ENCODE peak calls at places on chromosomes 2 and 18, in eight cellular contexts. One of them, this sample, is unnamed.

GRCh38 chr18:49858309-49859005 is 45.1 kb upstream of the ACAA2 start:
- DNase-seq in sigmoid colon: peak; percentile 73
- DNase-seq in cardiac fibroblast: peak; percentile 83
- DNase-seq in H9: peak; percentile 78
- DNase-seq in GM10248: peak; percentile 73
- DNase-seq in fibroblast of lung: peak; percentile 62
- DNase-seq in fibroblast of pulmonary artery: peak; percentile 86
- DNase-seq in mucosa of descending colon: peak; percentile 77
- DNase-seq in this sample: peak; percentile 46

GRCh38 chr2:240165638-240166037 is 25.2 kb upstream of the OTOS start:
- DNase-seq in sigmoid colon: peak; percentile 36
- DNase-seq in cardiac fibroblast: no peak
- DNase-seq in H9: no peak
- DNase-seq in GM10248: no peak
- DNase-seq in fibroblast of lung: no peak
- DNase-seq in fibroblast of pulmonary artery: no peak
- DNase-seq in mucosa of descending colon: no peak
- DNase-seq in this sample: no peak

GRCh38 chr18:54444309-54444914 is 86.7 kb downstream of the C18orf54 start:
- DNase-seq in sigmoid colon: no peak
- DNase-seq in cardiac fibroblast: peak; percentile 73
- DNase-seq in H9: peak; percentile 78
- DNase-seq in GM10248: peak; percentile 22
- DNase-seq in fibroblast of lung: peak; percentile 48
- DNase-seq in fibroblast of pulmonary artery: peak; percentile 74
- DNase-seq in mucosa of descending colon: peak; percentile 77
- DNase-seq in this sample: peak; percentile 51

GRCh38 chr2:165268751-165269150 is 29.5 kb downstream of the SCN2A start:
- DNase-seq in sigmoid colon: no peak
- DNase-seq in cardiac fibroblast: no peak
- DNase-seq in H9: no peak
- DNase-seq in GM10248: no peak
- DNase-seq in fibroblast of lung: no peak
- DNase-seq in fibroblast of pulmonary artery: no peak
- DNase-seq in mucosa of descending colon: no peak
- DNase-seq in this sample: no peak

GRCh38 chr18:22408059-22408458 is 9.7 kb downstream of the CTAGE1 start:
- DNase-seq in sigmoid colon: no peak
- DNase-seq in cardiac fibroblast: no peak
- DNase-seq in H9: no peak
- DNase-seq in GM10248: no peak
- DNase-seq in fibroblast of lung: no peak
- DNase-seq in fibroblast of pulmonary artery: no peak
- DNase-seq in mucosa of descending colon: no peak
- DNase-seq in this sample: no peak

GRCh38 chr2:26696352-26696816 is 3.9 kb downstream of the KCNK3 start:
- DNase-seq in sigmoid colon: no peak
- DNase-seq in cardiac fibroblast: peak; percentile 86
- DNase-seq in H9: peak; percentile 52
- DNase-seq in GM10248: no peak
- DNase-seq in fibroblast of lung: peak; percentile 99
- DNase-seq in fibroblast of pulmonary artery: peak; percentile 46
- DNase-seq in mucosa of descending colon: no peak
- DNase-seq in this sample: peak; percentile 98

GRCh38 chr2:128305555-128306080 is 13.1 kb downstream of the HS6ST1 start:
- DNase-seq in sigmoid colon: peak; percentile 74
- DNase-seq in cardiac fibroblast: peak; percentile 52
- DNase-seq in H9: no peak
- DNase-seq in GM10248: peak; percentile 59
- DNase-seq in fibroblast of lung: peak; percentile 45
- DNase-seq in fibroblast of pulmonary artery: peak; percentile 51
- DNase-seq in mucosa of descending colon: no peak
- DNase-seq in this sample: no peak

GRCh38 chr2:28134262-28134812 is 243.8 kb downstream of the BABAM2 start:
- DNase-seq in sigmoid colon: peak; percentile 70
- DNase-seq in cardiac fibroblast: no peak
- DNase-seq in H9: no peak
- DNase-seq in GM10248: peak; percentile 21
- DNase-seq in fibroblast of lung: no peak
- DNase-seq in fibroblast of pulmonary artery: peak; percentile 42
- DNase-seq in mucosa of descending colon: peak; percentile 85
- DNase-seq in this sample: no peak

GRCh38 chr18:68507781-68508180 is 207.1 kb downstream of the TMX3 start:
- DNase-seq in sigmoid colon: no peak
- DNase-seq in cardiac fibroblast: peak; percentile 59
- DNase-seq in H9: no peak
- DNase-seq in GM10248: no peak
- DNase-seq in fibroblast of lung: peak; percentile 35
- DNase-seq in fibroblast of pulmonary artery: peak; percentile 20
- DNase-seq in mucosa of descending colon: no peak
- DNase-seq in this sample: no peak

GRCh38 chr2:241796209-241796608 is 12.8 kb upstream of the NEU4 start:
- DNase-seq in sigmoid colon: no peak
- DNase-seq in cardiac fibroblast: no peak
- DNase-seq in H9: no peak
- DNase-seq in GM10248: peak; percentile 9
- DNase-seq in fibroblast of lung: no peak
- DNase-seq in fibroblast of pulmonary artery: no peak
- DNase-seq in mucosa of descending colon: peak; percentile 23
- DNase-seq in this sample: no peak

GRCh38 chr2:38264649-38265322 is 112.3 kb downstream of the ATL2 start:
- DNase-seq in sigmoid colon: no peak
- DNase-seq in cardiac fibroblast: no peak
- DNase-seq in H9: no peak
- DNase-seq in GM10248: no peak
- DNase-seq in fibroblast of lung: peak; percentile 79
- DNase-seq in fibroblast of pulmonary artery: no peak
- DNase-seq in mucosa of descending colon: no peak
- DNase-seq in this sample: no peak

GRCh38 chr2:240359695-240360094 is 75.8 kb upstream of the GPC1 start:
- DNase-seq in sigmoid colon: no peak
- DNase-seq in cardiac fibroblast: no peak
- DNase-seq in H9: no peak
- DNase-seq in GM10248: no peak
- DNase-seq in fibroblast of lung: no peak
- DNase-seq in fibroblast of pulmonary artery: no peak
- DNase-seq in mucosa of descending colon: no peak
- DNase-seq in this sample: no peak

GRCh38 chr2:8154936-8155335 is 526.9 kb upstream of the ID2 start:
- DNase-seq in sigmoid colon: no peak
- DNase-seq in cardiac fibroblast: peak; percentile 67
- DNase-seq in H9: no peak
- DNase-seq in GM10248: no peak
- DNase-seq in fibroblast of lung: peak; percentile 74
- DNase-seq in fibroblast of pulmonary artery: no peak
- DNase-seq in mucosa of descending colon: no peak
- DNase-seq in this sample: peak; percentile 52

GRCh38 chr2:67772216-67773180 is 290.3 kb downstream of the C1D start:
- DNase-seq in sigmoid colon: peak; percentile 64
- DNase-seq in cardiac fibroblast: no peak
- DNase-seq in H9: no peak
- DNase-seq in GM10248: no peak
- DNase-seq in fibroblast of lung: no peak
- DNase-seq in fibroblast of pulmonary artery: peak; percentile 29
- DNase-seq in mucosa of descending colon: peak; percentile 5
- DNase-seq in this sample: no peak

GRCh38 chr2:179272406-179273192 is 8.0 kb upstream of the SESTD1 start:
- DNase-seq in sigmoid colon: no peak
- DNase-seq in cardiac fibroblast: peak; percentile 86
- DNase-seq in H9: no peak
- DNase-seq in GM10248: no peak
- DNase-seq in fibroblast of lung: peak; percentile 36
- DNase-seq in fibroblast of pulmonary artery: peak; percentile 94
- DNase-seq in mucosa of descending colon: no peak
- DNase-seq in this sample: peak; percentile 17

GRCh38 chr2:231685349-231686191 is 22.8 kb upstream of the PTMA start:
- DNase-seq in sigmoid colon: no peak
- DNase-seq in cardiac fibroblast: no peak
- DNase-seq in H9: peak; percentile 69
- DNase-seq in GM10248: no peak
- DNase-seq in fibroblast of lung: no peak
- DNase-seq in fibroblast of pulmonary artery: no peak
- DNase-seq in mucosa of descending colon: no peak
- DNase-seq in this sample: no peak

GRCh38 chr18:54926593-54927297 is 32.5 kb downstream of the CCDC68 start:
- DNase-seq in sigmoid colon: no peak
- DNase-seq in cardiac fibroblast: peak; percentile 78
- DNase-seq in H9: no peak
- DNase-seq in GM10248: no peak
- DNase-seq in fibroblast of lung: peak; percentile 67
- DNase-seq in fibroblast of pulmonary artery: peak; percentile 69
- DNase-seq in mucosa of descending colon: no peak
- DNase-seq in this sample: peak; percentile 8

GRCh38 chr2:216665717-216666116 is 29.6 kb downstream of the IGFBP5 start:
- DNase-seq in sigmoid colon: no peak
- DNase-seq in cardiac fibroblast: no peak
- DNase-seq in H9: peak; percentile 94
- DNase-seq in GM10248: no peak
- DNase-seq in fibroblast of lung: no peak
- DNase-seq in fibroblast of pulmonary artery: peak; percentile 30
- DNase-seq in mucosa of descending colon: no peak
- DNase-seq in this sample: no peak

GRCh38 chr2:182144039-182144779 is 158.6 kb downstream of the PPP1R1C start:
- DNase-seq in sigmoid colon: no peak
- DNase-seq in cardiac fibroblast: no peak
- DNase-seq in H9: no peak
- DNase-seq in GM10248: no peak
- DNase-seq in fibroblast of lung: peak; percentile 40
- DNase-seq in fibroblast of pulmonary artery: no peak
- DNase-seq in mucosa of descending colon: no peak
- DNase-seq in this sample: no peak

GRCh38 chr2:74181739-74182138 is 3.1 kb upstream of the MOB1A start:
- DNase-seq in sigmoid colon: peak; percentile 72
- DNase-seq in cardiac fibroblast: no peak
- DNase-seq in H9: no peak
- DNase-seq in GM10248: peak; percentile 63
- DNase-seq in fibroblast of lung: no peak
- DNase-seq in fibroblast of pulmonary artery: no peak
- DNase-seq in mucosa of descending colon: peak; percentile 48
- DNase-seq in this sample: no peak

GRCh38 chr2:16256601-16257000 is 316.3 kb downstream of the MYCN start:
- DNase-seq in sigmoid colon: no peak
- DNase-seq in cardiac fibroblast: no peak
- DNase-seq in H9: no peak
- DNase-seq in GM10248: no peak
- DNase-seq in fibroblast of lung: no peak
- DNase-seq in fibroblast of pulmonary artery: no peak
- DNase-seq in mucosa of descending colon: no peak
- DNase-seq in this sample: no peak

GRCh38 chr2:176653856-176654443 is 384.7 kb downstream of the MTX2 start:
- DNase-seq in sigmoid colon: peak; percentile 81
- DNase-seq in cardiac fibroblast: peak; percentile 76
- DNase-seq in H9: peak; percentile 81
- DNase-seq in GM10248: no peak
- DNase-seq in fibroblast of lung: peak; percentile 66
- DNase-seq in fibroblast of pulmonary artery: peak; percentile 64
- DNase-seq in mucosa of descending colon: peak; percentile 69
- DNase-seq in this sample: peak; percentile 50

GRCh38 chr2:227703961-227704360 is 13.9 kb downstream of the SLC19A3 start:
- DNase-seq in sigmoid colon: no peak
- DNase-seq in cardiac fibroblast: peak; percentile 31
- DNase-seq in H9: no peak
- DNase-seq in GM10248: no peak
- DNase-seq in fibroblast of lung: peak; percentile 35
- DNase-seq in fibroblast of pulmonary artery: peak; percentile 31
- DNase-seq in mucosa of descending colon: no peak
- DNase-seq in this sample: peak; percentile 19

DNA sequence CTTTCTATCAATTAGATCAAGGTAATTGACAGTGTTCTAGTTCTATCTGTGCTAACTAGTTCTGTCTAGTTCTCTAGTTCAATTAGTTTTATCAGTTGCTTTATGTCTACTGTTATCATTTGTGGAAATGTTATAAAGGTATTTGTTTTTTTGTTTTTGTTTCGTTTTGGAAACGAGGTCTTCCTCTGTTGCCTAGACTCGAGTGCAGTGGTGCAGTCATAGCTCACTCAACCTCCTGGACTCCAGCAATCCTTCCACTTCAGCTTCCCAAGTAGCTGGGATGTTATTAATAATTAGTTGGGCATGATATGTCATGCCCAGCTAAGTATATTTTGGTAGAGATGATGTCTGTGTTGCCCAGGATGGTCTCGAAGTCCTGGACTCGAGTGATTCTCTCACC is 1682.8 kb upstream of the LRRTM1 start:
- DNase-seq in sigmoid colon: no peak
- DNase-seq in cardiac fibroblast: no peak
- DNase-seq in H9: no peak
- DNase-seq in GM10248: no peak
- DNase-seq in fibroblast of lung: no peak
- DNase-seq in fibroblast of pulmonary artery: no peak
- DNase-seq in mucosa of descending colon: no peak
- DNase-seq in this sample: no peak
- TF ChIP-seq CTCF in sigmoid colon: no peak
- TF ChIP-seq CTCF in cardiac fibroblast: no peak
- TF ChIP-seq CTCF in H9: no peak
- TF ChIP-seq CTCF in GM10248: no peak
- TF ChIP-seq CTCF in fibroblast of lung: no peak
- TF ChIP-seq CTCF in fibroblast of pulmonary artery: no peak
- TF ChIP-seq CTCF in mucosa of descending colon: no peak
- TF ChIP-seq CTCF in this sample: no peak

GRCh38 chr2:172674034-172674967 is 61.3 kb upstream of the RAPGEF4 start:
- DNase-seq in sigmoid colon: no peak
- DNase-seq in cardiac fibroblast: peak; percentile 56
- DNase-seq in H9: peak; percentile 82
- DNase-seq in GM10248: peak; percentile 64
- DNase-seq in fibroblast of lung: no peak
- DNase-seq in fibroblast of pulmonary artery: peak; percentile 39
- DNase-seq in mucosa of descending colon: peak; percentile 25
- DNase-seq in this sample: no peak
- TF ChIP-seq CTCF in sigmoid colon: no peak
- TF ChIP-seq CTCF in cardiac fibroblast: peak; percentile 69
- TF ChIP-seq CTCF in H9: peak; percentile 92
- TF ChIP-seq CTCF in GM10248: peak; percentile 61
- TF ChIP-seq CTCF in fibroblast of lung: peak; percentile 67
- TF ChIP-seq CTCF in fibroblast of pulmonary artery: peak; percentile 59
- TF ChIP-seq CTCF in mucosa of descending colon: no peak
- TF ChIP-seq CTCF in this sample: peak; percentile 78

GRCh38 chr2:96233880-96234316 is 25.3 kb upstream of the STARD7 start:
- DNase-seq in sigmoid colon: peak; percentile 14
- DNase-seq in cardiac fibroblast: no peak
- DNase-seq in H9: no peak
- DNase-seq in GM10248: peak; percentile 70
- DNase-seq in fibroblast of lung: no peak
- DNase-seq in fibroblast of pulmonary artery: no peak
- DNase-seq in mucosa of descending colon: no peak
- DNase-seq in this sample: no peak
- TF ChIP-seq CTCF in sigmoid colon: no peak
- TF ChIP-seq CTCF in cardiac fibroblast: no peak
- TF ChIP-seq CTCF in H9: no peak
- TF ChIP-seq CTCF in GM10248: peak; percentile 45
- TF ChIP-seq CTCF in fibroblast of lung: no peak
- TF ChIP-seq CTCF in fibroblast of pulmonary artery: no peak
- TF ChIP-seq CTCF in mucosa of descending colon: no peak
- TF ChIP-seq CTCF in this sample: no peak

DNA sequence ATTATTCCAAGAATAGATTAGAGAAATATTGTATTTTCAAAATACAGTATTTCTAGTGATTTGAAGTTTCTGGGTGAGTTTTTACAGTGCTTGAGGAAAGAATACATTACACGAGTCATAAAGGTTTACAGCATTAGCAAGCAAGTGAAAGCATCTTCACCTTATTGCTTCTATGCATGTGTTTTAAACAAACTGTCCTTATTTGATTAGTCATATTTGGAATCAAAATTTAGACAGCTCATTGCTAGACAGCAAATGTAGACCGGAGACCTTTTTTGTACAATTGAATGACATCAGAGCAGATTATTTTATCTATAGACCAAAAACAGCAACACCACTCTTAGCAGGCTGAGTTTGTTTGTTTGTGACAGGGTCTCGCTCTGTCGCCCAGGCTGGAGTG is 69.2 kb downstream of the FAM161A start:
- DNase-seq in sigmoid colon: no peak
- DNase-seq in cardiac fibroblast: no peak
- DNase-seq in H9: no peak
- DNase-seq in GM10248: no peak
- DNase-seq in fibroblast of lung: no peak
- DNase-seq in fibroblast of pulmonary artery: no peak
- DNase-seq in mucosa of descending colon: no peak
- DNase-seq in this sample: no peak
- TF ChIP-seq CTCF in sigmoid colon: no peak
- TF ChIP-seq CTCF in cardiac fibroblast: no peak
- TF ChIP-seq CTCF in H9: no peak
- TF ChIP-seq CTCF in GM10248: no peak
- TF ChIP-seq CTCF in fibroblast of lung: no peak
- TF ChIP-seq CTCF in fibroblast of pulmonary artery: no peak
- TF ChIP-seq CTCF in mucosa of descending colon: no peak
- TF ChIP-seq CTCF in this sample: no peak

This sample was measured in HFFc6.